ENCODE peak calls at places on chromosomes 13 and 19, in ten cellular contexts. G is Right ventricle myocardium superior; H is LoVo; A is iPS-NIHi11; O is activated CD4-positive, alpha-beta T cell treated with anti-CD3 and anti-CD28 coated beads, Interleukin-2, amount 50 U/mL, for 1 hour; W is tibial artery; B is central memory CD8-positive, alpha-beta T cell; Y is AML-193; L is stimulated activated CD4-positive, alpha-beta T cell treated with anti-CD3 and anti-CD28 coated beads, Interleukin-1b, Interleukin-23, amount 100 ng/mL, for 24 hours; F is H1. J is an unnamed sample.

GRCh38 chr19:55250262-55251036 is 8.4 kb downstream of the PPP6R1 start:
- DNase-seq in O (no peak), F (no peak), H (no peak), B (no peak), L (no peak), A (no peak), G (no peak), W (no peak), Y (no peak), J (no peak)

GRCh38 chr13:25151626-25152025 is 20.5 kb downstream of the AMER2 start:
- DNase-seq in H (no peak), F (no peak), O (no peak), Y (no peak), A (no peak), B (no peak), G (no peak), W (no peak), L (no peak), J (no peak)

GRCh38 chr19:48635966-48636858 is 967 bp downstream of the DBP start:
- DNase-seq in H (no peak), F (no peak), Y (no peak), G (no peak), W (peak), B (no peak), A (no peak), O (peak), L (no peak), J (no peak)

GRCh38 chr13:39100996-39101751 is 62.9 kb downstream of the NHLRC3 start:
- DNase-seq in L (no peak), W (no peak), H (no peak), F (no peak), Y (no peak), A (no peak), O (no peak), B (no peak), G (no peak), J (no peak)

GRCh38 chr19:31392514-31392913 is 43.3 kb upstream of the TSHZ3 start:
- DNase-seq in O (no peak), F (no peak), A (no peak), H (no peak), G (no peak), Y (no peak), W (no peak), B (no peak), L (no peak), J (no peak)

GRCh38 chr19:3580156-3580955 is 4.9 kb upstream of the GIPC3 start:
- DNase-seq in Y (no peak), H (no peak), A (no peak), L (no peak), F (no peak), O (no peak), G (no peak), B (no peak), W (no peak), J (no peak)

GRCh38 chr13:49827336-49827735 is 34.9 kb upstream of the KPNA3 start:
- DNase-seq in F (no peak), L (no peak), H (no peak), A (no peak), W (no peak), O (no peak), Y (no peak), G (no peak), B (no peak), J (no peak)

GRCh38 chr19:48746738-48747575 is at the start of gene IZUMO1:
- DNase-seq in A (peak), F (no peak), G (peak), W (peak), L (peak), H (no peak), Y (no peak), B (no peak), O (peak), J (no peak)

GRCh38 chr19:24060687-24061356 is 26.2 kb upstream of the ZNF254 start:
- DNase-seq in Y (no peak), A (no peak), F (no peak), L (no peak), H (no peak), W (no peak), B (no peak), O (no peak), G (no peak), J (no peak)

GRCh38 chr13:42102961-42103688 is 54.7 kb downstream of the DGKH start:
- DNase-seq in W (no peak), H (no peak), L (no peak), O (no peak), F (no peak), A (no peak), B (no peak), G (no peak), Y (no peak), J (no peak)

GRCh38 chr13:93146584-93147292 is 79.9 kb upstream of the GPC6 start:
- DNase-seq in A (no peak), L (no peak), F (no peak), O (no peak), G (no peak), H (no peak), Y (peak), W (no peak), B (no peak), J (no peak)

GRCh38 chr13:37616131-37616530 is 17.6 kb upstream of the POSTN start:
- DNase-seq in O (no peak), L (no peak), B (no peak), H (no peak), A (no peak), F (no peak), G (no peak), W (no peak), Y (no peak), J (no peak)

GRCh38 chr19:7355151-7355845 is 6.6 kb downstream of the ARHGEF18 start:
- DNase-seq in G (no peak), A (no peak), H (no peak), W (no peak), O (no peak), L (no peak), Y (no peak), F (no peak), B (no peak), J (no peak)

GRCh38 chr19:50567052-50567841 is 988 bp downstream of the LRRC4B start:
- DNase-seq in A (no peak), H (no peak), Y (no peak), B (no peak), W (no peak), F (no peak), G (no peak), L (no peak), O (no peak), J (no peak)

GRCh38 chr13:25574437-25575426 is 203.0 kb downstream of the ATP8A2 start:
- DNase-seq in B (peak), G (peak), L (peak), F (peak), H (peak), W (peak), O (peak), A (peak), Y (peak), J (peak)

GRCh38 chr13:99652901-99653300 is 151.6 kb downstream of the TM9SF2 start:
- DNase-seq in Y (no peak), F (no peak), O (no peak), A (no peak), B (no peak), L (no peak), G (no peak), H (no peak), W (no peak), J (no peak)

GRCh38 chr13:38530492-38530891 is 156.4 kb upstream of the FREM2 start:
- DNase-seq in O (no peak), L (no peak), F (no peak), G (no peak), W (no peak), B (no peak), H (peak), Y (peak), A (no peak), J (peak)

GRCh38 chr19:39284032-39284431 is 12.2 kb upstream of the IFNL1 start:
- DNase-seq in L (no peak), F (no peak), B (no peak), A (no peak), G (no peak), Y (no peak), W (no peak), O (no peak), H (no peak), J (no peak)

GRCh38 chr13:108830916-108831315 is 201.5 kb downstream of the MYO16 start:
- DNase-seq in W (no peak), H (peak), G (no peak), A (no peak), Y (no peak), F (no peak), O (no peak), L (no peak), B (no peak), J (no peak)

GRCh38 chr19:30358319-30358718 is 13.9 kb upstream of the ZNF536 start:
- DNase-seq in Y (no peak), A (no peak), O (no peak), H (no peak), B (no peak), G (no peak), F (no peak), W (no peak), L (no peak), J (no peak)

GRCh38 chr13:79445968-79446645 is 34.8 kb upstream of the NDFIP2 start:
- DNase-seq in A (peak), F (no peak), G (no peak), W (no peak), H (no peak), O (no peak), B (no peak), Y (no peak), L (no peak), J (no peak)

GRCh38 chr19:42273407-42274064 is 4.5 kb downstream of the CIC start:
- DNase-seq in F (no peak), B (no peak), A (no peak), O (no peak), W (no peak), Y (no peak), G (no peak), H (no peak), L (no peak), J (no peak)

GRCh38 chr19:50204811-50205675 is 1.6 kb downstream of the MYH14 start:
- DNase-seq in Y (no peak), O (peak), B (no peak), H (peak), W (no peak), A (peak), F (peak), L (no peak), G (peak), J (peak)

GRCh38 chr13:101673360-101674105 is 221.1 kb downstream of the ITGBL1 start:
- DNase-seq in Y (no peak), G (no peak), W (no peak), A (no peak), H (no peak), L (no peak), O (no peak), B (no peak), F (no peak), J (no peak)

GRCh38 chr19:33468361-33469170 is 53.0 kb downstream of the PEPD start:
- DNase-seq in L (no peak), H (no peak), F (no peak), G (no peak), O (no peak), W (peak), A (no peak), B (no peak), Y (no peak), J (no peak)

GRCh38 chr13:50257646-50258045 is 242.4 kb downstream of the KCNRG start:
- DNase-seq in A (no peak), O (no peak), G (no peak), H (no peak), B (no peak), L (no peak), F (no peak), Y (no peak), W (no peak), J (no peak)

GRCh38 chr19:584240-585001 is 5.3 kb upstream of the HCN2 start:
- DNase-seq in G (peak), W (no peak), H (no peak), O (peak), Y (peak), F (no peak), A (peak), B (peak), L (no peak), J (no peak)

GRCh38 chr13:62704795-62705329 is 1289.2 kb upstream of the PCDH20 start:
- DNase-seq in A (no peak), Y (no peak), B (no peak), W (no peak), G (no peak), F (no peak), O (no peak), H (no peak), L (no peak), J (no peak)

GRCh38 chr13:33057019-33057785 is 41.0 kb downstream of the KL start:
- DNase-seq in L (no peak), A (peak), F (no peak), W (no peak), Y (no peak), O (no peak), G (peak), H (no peak), B (no peak), J (peak)

J was measured in SW480.